ENCODE peak calls at places on chromosome 20, in seven cellular contexts. One of them, this sample, is unnamed.

GRCh38 chr20:45340236-45340847 is 7.9 kb downstream of the SDC4 start:
- ATAC-seq in effector memory CD8-positive, alpha-beta T cell: no peak
- ATAC-seq in lower lobe of right lung: peak; percentile 29
- ATAC-seq in HepG2: peak; percentile 4
- ATAC-seq in naive thymus-derived CD8-positive, alpha-beta T cell: no peak
- ATAC-seq in activated CD8-positive, alpha-beta T cell treated with anti-CD3 and anti-CD28 coated beads, Interleukin-2, amount 10 ng/mL, durations not matched to agents 7 days and 5 days: no peak
- ATAC-seq in heart right ventricle: peak; percentile 36
- ATAC-seq in this sample: peak; percentile 58

GRCh38 chr20:25025986-25026605 is 31.8 kb downstream of the ACSS1 start:
- ATAC-seq in effector memory CD8-positive, alpha-beta T cell: no peak
- ATAC-seq in lower lobe of right lung: peak; percentile 33
- ATAC-seq in HepG2: peak; percentile 17
- ATAC-seq in naive thymus-derived CD8-positive, alpha-beta T cell: no peak
- ATAC-seq in activated CD8-positive, alpha-beta T cell treated with anti-CD3 and anti-CD28 coated beads, Interleukin-2, amount 10 ng/mL, durations not matched to agents 7 days and 5 days: no peak
- ATAC-seq in heart right ventricle: peak; percentile 50
- ATAC-seq in this sample: no peak

GRCh38 chr20:20915855-20916254 is 190.3 kb downstream of the LINC00237 start:
- ATAC-seq in effector memory CD8-positive, alpha-beta T cell: no peak
- ATAC-seq in lower lobe of right lung: no peak
- ATAC-seq in HepG2: no peak
- ATAC-seq in naive thymus-derived CD8-positive, alpha-beta T cell: no peak
- ATAC-seq in activated CD8-positive, alpha-beta T cell treated with anti-CD3 and anti-CD28 coated beads, Interleukin-2, amount 10 ng/mL, durations not matched to agents 7 days and 5 days: no peak
- ATAC-seq in heart right ventricle: no peak
- ATAC-seq in this sample: no peak

GRCh38 chr20:31497838-31498540 is 16.3 kb upstream of the HM13 start:
- ATAC-seq in effector memory CD8-positive, alpha-beta T cell: no peak
- ATAC-seq in lower lobe of right lung: no peak
- ATAC-seq in HepG2: no peak
- ATAC-seq in naive thymus-derived CD8-positive, alpha-beta T cell: no peak
- ATAC-seq in activated CD8-positive, alpha-beta T cell treated with anti-CD3 and anti-CD28 coated beads, Interleukin-2, amount 10 ng/mL, durations not matched to agents 7 days and 5 days: no peak
- ATAC-seq in heart right ventricle: peak; percentile 74
- ATAC-seq in this sample: no peak

GRCh38 chr20:22717466-22717865 is 133.1 kb upstream of the FOXA2 start:
- ATAC-seq in effector memory CD8-positive, alpha-beta T cell: no peak
- ATAC-seq in lower lobe of right lung: peak; percentile 92
- ATAC-seq in HepG2: no peak
- ATAC-seq in naive thymus-derived CD8-positive, alpha-beta T cell: no peak
- ATAC-seq in activated CD8-positive, alpha-beta T cell treated with anti-CD3 and anti-CD28 coated beads, Interleukin-2, amount 10 ng/mL, durations not matched to agents 7 days and 5 days: no peak
- ATAC-seq in heart right ventricle: peak; percentile 94
- ATAC-seq in this sample: no peak

GRCh38 chr20:63294536-63294900 is 1.5 kb downstream of the COL20A1 start:
- ATAC-seq in effector memory CD8-positive, alpha-beta T cell: no peak
- ATAC-seq in lower lobe of right lung: no peak
- ATAC-seq in HepG2: no peak
- ATAC-seq in naive thymus-derived CD8-positive, alpha-beta T cell: no peak
- ATAC-seq in activated CD8-positive, alpha-beta T cell treated with anti-CD3 and anti-CD28 coated beads, Interleukin-2, amount 10 ng/mL, durations not matched to agents 7 days and 5 days: no peak
- ATAC-seq in heart right ventricle: no peak
- ATAC-seq in this sample: no peak

GRCh38 chr20:63521602-63522001 is 1.0 kb downstream of the PPDPF start:
- ATAC-seq in effector memory CD8-positive, alpha-beta T cell: no peak
- ATAC-seq in lower lobe of right lung: no peak
- ATAC-seq in HepG2: peak; percentile 20
- ATAC-seq in naive thymus-derived CD8-positive, alpha-beta T cell: no peak
- ATAC-seq in activated CD8-positive, alpha-beta T cell treated with anti-CD3 and anti-CD28 coated beads, Interleukin-2, amount 10 ng/mL, durations not matched to agents 7 days and 5 days: no peak
- ATAC-seq in heart right ventricle: no peak
- ATAC-seq in this sample: no peak

GRCh38 chr20:34628026-34628425 is 48.9 kb downstream of the PIGU start:
- ATAC-seq in effector memory CD8-positive, alpha-beta T cell: no peak
- ATAC-seq in lower lobe of right lung: no peak
- ATAC-seq in HepG2: no peak
- ATAC-seq in naive thymus-derived CD8-positive, alpha-beta T cell: no peak
- ATAC-seq in activated CD8-positive, alpha-beta T cell treated with anti-CD3 and anti-CD28 coated beads, Interleukin-2, amount 10 ng/mL, durations not matched to agents 7 days and 5 days: no peak
- ATAC-seq in heart right ventricle: no peak
- ATAC-seq in this sample: no peak

GRCh38 chr20:61965606-61966491 is 99.8 kb downstream of the TAF4 start:
- ATAC-seq in effector memory CD8-positive, alpha-beta T cell: no peak
- ATAC-seq in lower lobe of right lung: peak; percentile 27
- ATAC-seq in HepG2: peak; percentile 46
- ATAC-seq in naive thymus-derived CD8-positive, alpha-beta T cell: no peak
- ATAC-seq in activated CD8-positive, alpha-beta T cell treated with anti-CD3 and anti-CD28 coated beads, Interleukin-2, amount 10 ng/mL, durations not matched to agents 7 days and 5 days: no peak
- ATAC-seq in heart right ventricle: no peak
- ATAC-seq in this sample: no peak

GRCh38 chr20:55793986-55794385 is 211.3 kb downstream of the CBLN4 start:
- ATAC-seq in effector memory CD8-positive, alpha-beta T cell: no peak
- ATAC-seq in lower lobe of right lung: no peak
- ATAC-seq in HepG2: no peak
- ATAC-seq in naive thymus-derived CD8-positive, alpha-beta T cell: no peak
- ATAC-seq in activated CD8-positive, alpha-beta T cell treated with anti-CD3 and anti-CD28 coated beads, Interleukin-2, amount 10 ng/mL, durations not matched to agents 7 days and 5 days: no peak
- ATAC-seq in heart right ventricle: no peak
- ATAC-seq in this sample: no peak

GRCh38 chr20:7660165-7660564 is 280.1 kb downstream of the HAO1 start:
- ATAC-seq in effector memory CD8-positive, alpha-beta T cell: no peak
- ATAC-seq in lower lobe of right lung: no peak
- ATAC-seq in HepG2: no peak
- ATAC-seq in naive thymus-derived CD8-positive, alpha-beta T cell: no peak
- ATAC-seq in activated CD8-positive, alpha-beta T cell treated with anti-CD3 and anti-CD28 coated beads, Interleukin-2, amount 10 ng/mL, durations not matched to agents 7 days and 5 days: no peak
- ATAC-seq in heart right ventricle: no peak
- ATAC-seq in this sample: no peak

GRCh38 chr20:41017448-41018042 is 11.1 kb upstream of the TOP1 start:
- ATAC-seq in effector memory CD8-positive, alpha-beta T cell: no peak
- ATAC-seq in lower lobe of right lung: peak; percentile 21
- ATAC-seq in HepG2: peak; percentile 89
- ATAC-seq in naive thymus-derived CD8-positive, alpha-beta T cell: no peak
- ATAC-seq in activated CD8-positive, alpha-beta T cell treated with anti-CD3 and anti-CD28 coated beads, Interleukin-2, amount 10 ng/mL, durations not matched to agents 7 days and 5 days: no peak
- ATAC-seq in heart right ventricle: no peak
- ATAC-seq in this sample: no peak

GRCh38 chr20:6008254-6008653 is 45.6 kb downstream of the LRRN4 start:
- ATAC-seq in effector memory CD8-positive, alpha-beta T cell: no peak
- ATAC-seq in lower lobe of right lung: peak; percentile 47
- ATAC-seq in HepG2: no peak
- ATAC-seq in naive thymus-derived CD8-positive, alpha-beta T cell: no peak
- ATAC-seq in activated CD8-positive, alpha-beta T cell treated with anti-CD3 and anti-CD28 coated beads, Interleukin-2, amount 10 ng/mL, durations not matched to agents 7 days and 5 days: no peak
- ATAC-seq in heart right ventricle: peak; percentile 66
- ATAC-seq in this sample: no peak

GRCh38 chr20:59912609-59913008 is 20.8 kb downstream of the SYCP2 start:
- ATAC-seq in effector memory CD8-positive, alpha-beta T cell: no peak
- ATAC-seq in lower lobe of right lung: no peak
- ATAC-seq in HepG2: no peak
- ATAC-seq in naive thymus-derived CD8-positive, alpha-beta T cell: no peak
- ATAC-seq in activated CD8-positive, alpha-beta T cell treated with anti-CD3 and anti-CD28 coated beads, Interleukin-2, amount 10 ng/mL, durations not matched to agents 7 days and 5 days: no peak
- ATAC-seq in heart right ventricle: no peak
- ATAC-seq in this sample: peak; percentile 56

GRCh38 chr20:47816487-47817451 is 31.5 kb upstream of the SULF2 start:
- ATAC-seq in effector memory CD8-positive, alpha-beta T cell: no peak
- ATAC-seq in lower lobe of right lung: no peak
- ATAC-seq in HepG2: peak; percentile 22
- ATAC-seq in naive thymus-derived CD8-positive, alpha-beta T cell: no peak
- ATAC-seq in activated CD8-positive, alpha-beta T cell treated with anti-CD3 and anti-CD28 coated beads, Interleukin-2, amount 10 ng/mL, durations not matched to agents 7 days and 5 days: no peak
- ATAC-seq in heart right ventricle: no peak
- ATAC-seq in this sample: no peak

GRCh38 chr20:31943052-31943471 is 8.8 kb downstream of the PDRG1 start:
- ATAC-seq in effector memory CD8-positive, alpha-beta T cell: no peak
- ATAC-seq in lower lobe of right lung: no peak
- ATAC-seq in HepG2: no peak
- ATAC-seq in naive thymus-derived CD8-positive, alpha-beta T cell: no peak
- ATAC-seq in activated CD8-positive, alpha-beta T cell treated with anti-CD3 and anti-CD28 coated beads, Interleukin-2, amount 10 ng/mL, durations not matched to agents 7 days and 5 days: no peak
- ATAC-seq in heart right ventricle: peak; percentile 88
- ATAC-seq in this sample: no peak

GRCh38 chr20:20683922-20684321 is 28.5 kb downstream of the RALGAPA2 start:
- ATAC-seq in effector memory CD8-positive, alpha-beta T cell: no peak
- ATAC-seq in lower lobe of right lung: no peak
- ATAC-seq in HepG2: no peak
- ATAC-seq in naive thymus-derived CD8-positive, alpha-beta T cell: no peak
- ATAC-seq in activated CD8-positive, alpha-beta T cell treated with anti-CD3 and anti-CD28 coated beads, Interleukin-2, amount 10 ng/mL, durations not matched to agents 7 days and 5 days: no peak
- ATAC-seq in heart right ventricle: no peak
- ATAC-seq in this sample: no peak

GRCh38 chr20:20887593-20888272 is 175.3 kb upstream of the RALGAPA2 start:
- ATAC-seq in effector memory CD8-positive, alpha-beta T cell: no peak
- ATAC-seq in lower lobe of right lung: no peak
- ATAC-seq in HepG2: no peak
- ATAC-seq in naive thymus-derived CD8-positive, alpha-beta T cell: no peak
- ATAC-seq in activated CD8-positive, alpha-beta T cell treated with anti-CD3 and anti-CD28 coated beads, Interleukin-2, amount 10 ng/mL, durations not matched to agents 7 days and 5 days: no peak
- ATAC-seq in heart right ventricle: no peak
- ATAC-seq in this sample: no peak

GRCh38 chr20:40562031-40562430 is 127.0 kb downstream of the MAFB start:
- ATAC-seq in effector memory CD8-positive, alpha-beta T cell: peak; percentile 37
- ATAC-seq in lower lobe of right lung: peak; percentile 88
- ATAC-seq in HepG2: no peak
- ATAC-seq in naive thymus-derived CD8-positive, alpha-beta T cell: no peak
- ATAC-seq in activated CD8-positive, alpha-beta T cell treated with anti-CD3 and anti-CD28 coated beads, Interleukin-2, amount 10 ng/mL, durations not matched to agents 7 days and 5 days: no peak
- ATAC-seq in heart right ventricle: peak; percentile 57
- ATAC-seq in this sample: no peak

GRCh38 chr20:46304852-46305251 is 3.4 kb downstream of the CDH22 start:
- ATAC-seq in effector memory CD8-positive, alpha-beta T cell: no peak
- ATAC-seq in lower lobe of right lung: no peak
- ATAC-seq in HepG2: no peak
- ATAC-seq in naive thymus-derived CD8-positive, alpha-beta T cell: no peak
- ATAC-seq in activated CD8-positive, alpha-beta T cell treated with anti-CD3 and anti-CD28 coated beads, Interleukin-2, amount 10 ng/mL, durations not matched to agents 7 days and 5 days: no peak
- ATAC-seq in heart right ventricle: peak; percentile 75
- ATAC-seq in this sample: no peak

GRCh38 chr20:51121272-51121671 is 98.4 kb upstream of the KCNG1 start:
- ATAC-seq in effector memory CD8-positive, alpha-beta T cell: no peak
- ATAC-seq in lower lobe of right lung: no peak
- ATAC-seq in HepG2: no peak
- ATAC-seq in naive thymus-derived CD8-positive, alpha-beta T cell: no peak
- ATAC-seq in activated CD8-positive, alpha-beta T cell treated with anti-CD3 and anti-CD28 coated beads, Interleukin-2, amount 10 ng/mL, durations not matched to agents 7 days and 5 days: no peak
- ATAC-seq in heart right ventricle: no peak
- ATAC-seq in this sample: no peak

GRCh38 chr20:47102629-47103028 is 208.0 kb downstream of the EYA2 start:
- ATAC-seq in effector memory CD8-positive, alpha-beta T cell: no peak
- ATAC-seq in lower lobe of right lung: no peak
- ATAC-seq in HepG2: no peak
- ATAC-seq in naive thymus-derived CD8-positive, alpha-beta T cell: no peak
- ATAC-seq in activated CD8-positive, alpha-beta T cell treated with anti-CD3 and anti-CD28 coated beads, Interleukin-2, amount 10 ng/mL, durations not matched to agents 7 days and 5 days: no peak
- ATAC-seq in heart right ventricle: peak; percentile 84
- ATAC-seq in this sample: no peak

GRCh38 chr20:36563415-36563814 is 10.0 kb upstream of the TGIF2 start:
- ATAC-seq in effector memory CD8-positive, alpha-beta T cell: no peak
- ATAC-seq in lower lobe of right lung: no peak
- ATAC-seq in HepG2: peak; percentile 81
- ATAC-seq in naive thymus-derived CD8-positive, alpha-beta T cell: no peak
- ATAC-seq in activated CD8-positive, alpha-beta T cell treated with anti-CD3 and anti-CD28 coated beads, Interleukin-2, amount 10 ng/mL, durations not matched to agents 7 days and 5 days: no peak
- ATAC-seq in heart right ventricle: no peak
- ATAC-seq in this sample: no peak

GRCh38 chr20:22557403-22558276 is 26.7 kb downstream of the FOXA2 start:
- ATAC-seq in effector memory CD8-positive, alpha-beta T cell: no peak
- ATAC-seq in lower lobe of right lung: no peak
- ATAC-seq in HepG2: peak; percentile 55
- ATAC-seq in naive thymus-derived CD8-positive, alpha-beta T cell: no peak
- ATAC-seq in activated CD8-positive, alpha-beta T cell treated with anti-CD3 and anti-CD28 coated beads, Interleukin-2, amount 10 ng/mL, durations not matched to agents 7 days and 5 days: no peak
- ATAC-seq in heart right ventricle: no peak
- ATAC-seq in this sample: no peak

GRCh38 chr20:47258745-47259695 is 97.5 kb downstream of the ZMYND8 start:
- ATAC-seq in effector memory CD8-positive, alpha-beta T cell: no peak
- ATAC-seq in lower lobe of right lung: peak; percentile 59
- ATAC-seq in HepG2: peak; percentile 12
- ATAC-seq in naive thymus-derived CD8-positive, alpha-beta T cell: no peak
- ATAC-seq in activated CD8-positive, alpha-beta T cell treated with anti-CD3 and anti-CD28 coated beads, Interleukin-2, amount 10 ng/mL, durations not matched to agents 7 days and 5 days: no peak
- ATAC-seq in heart right ventricle: peak; percentile 84
- ATAC-seq in this sample: peak; percentile 37

GRCh38 chr20:38844963-38845362 is 39.5 kb downstream of the PPP1R16B start:
- ATAC-seq in effector memory CD8-positive, alpha-beta T cell: no peak
- ATAC-seq in lower lobe of right lung: no peak
- ATAC-seq in HepG2: no peak
- ATAC-seq in naive thymus-derived CD8-positive, alpha-beta T cell: peak; percentile 47
- ATAC-seq in activated CD8-positive, alpha-beta T cell treated with anti-CD3 and anti-CD28 coated beads, Interleukin-2, amount 10 ng/mL, durations not matched to agents 7 days and 5 days: peak; percentile 38
- ATAC-seq in heart right ventricle: no peak
- ATAC-seq in this sample: peak; percentile 39

GRCh38 chr20:12098411-12098810 is 180.7 kb downstream of the BTBD3 start:
- ATAC-seq in effector memory CD8-positive, alpha-beta T cell: no peak
- ATAC-seq in lower lobe of right lung: no peak
- ATAC-seq in HepG2: no peak
- ATAC-seq in naive thymus-derived CD8-positive, alpha-beta T cell: no peak
- ATAC-seq in activated CD8-positive, alpha-beta T cell treated with anti-CD3 and anti-CD28 coated beads, Interleukin-2, amount 10 ng/mL, durations not matched to agents 7 days and 5 days: no peak
- ATAC-seq in heart right ventricle: no peak
- ATAC-seq in this sample: no peak

GRCh38 chr20:64001607-64002011 is 20.7 kb downstream of the PRPF6 start:
- ATAC-seq in effector memory CD8-positive, alpha-beta T cell: no peak
- ATAC-seq in lower lobe of right lung: no peak
- ATAC-seq in HepG2: no peak
- ATAC-seq in naive thymus-derived CD8-positive, alpha-beta T cell: no peak
- ATAC-seq in activated CD8-positive, alpha-beta T cell treated with anti-CD3 and anti-CD28 coated beads, Interleukin-2, amount 10 ng/mL, durations not matched to agents 7 days and 5 days: no peak
- ATAC-seq in heart right ventricle: no peak
- ATAC-seq in this sample: peak; percentile 29

GRCh38 chr20:1509237-1509636 is 18.0 kb upstream of the SIRPB2 start:
- ATAC-seq in effector memory CD8-positive, alpha-beta T cell: no peak
- ATAC-seq in lower lobe of right lung: peak; percentile 55
- ATAC-seq in HepG2: peak; percentile 95
- ATAC-seq in naive thymus-derived CD8-positive, alpha-beta T cell: peak; percentile 70
- ATAC-seq in activated CD8-positive, alpha-beta T cell treated with anti-CD3 and anti-CD28 coated beads, Interleukin-2, amount 10 ng/mL, durations not matched to agents 7 days and 5 days: peak; percentile 51
- ATAC-seq in heart right ventricle: no peak
- ATAC-seq in this sample: peak; percentile 47

GRCh38 chr20:56439784-56440291 is 27.8 kb downstream of the CASS4 start:
- ATAC-seq in effector memory CD8-positive, alpha-beta T cell: peak; percentile 23
- ATAC-seq in lower lobe of right lung: peak; percentile 85
- ATAC-seq in HepG2: no peak
- ATAC-seq in naive thymus-derived CD8-positive, alpha-beta T cell: peak; percentile 39
- ATAC-seq in activated CD8-positive, alpha-beta T cell treated with anti-CD3 and anti-CD28 coated beads, Interleukin-2, amount 10 ng/mL, durations not matched to agents 7 days and 5 days: peak; percentile 42
- ATAC-seq in heart right ventricle: peak; percentile 95
- ATAC-seq in this sample: no peak